ENCODE peak calls at places on chromosomes 2 and 18, in six cellular contexts. F is fibroblast of the aortic adventitia, Y is hepatocyte, D is H9, I is A549, T is heart left ventricle. L is an unnamed sample.

GRCh38 chr2:10254373-10255188 is 48.1 kb upstream of the HPCAL1 start:
- DNase-seq in F (no peak), Y (no peak), D (no peak), I (peak; percentile 39), T (no peak), L (no peak)

GRCh38 chr2:38417745-38418689 is 40.9 kb upstream of the ATL2 start:
- DNase-seq in F (peak; percentile 23), Y (no peak), D (no peak), I (no peak), T (no peak), L (no peak)

GRCh38 chr2:188294547-188294946 is 2.9 kb downstream of the GULP1 start:
- DNase-seq in F (peak; percentile 26), Y (no peak), D (no peak), I (no peak), T (no peak), L (no peak)

GRCh38 chr2:56170536-56170935 is 13.3 kb upstream of the CCDC85A start:
- DNase-seq in F (no peak), Y (no peak), D (no peak), I (no peak), T (no peak), L (no peak)

GRCh38 chr2:67259581-67260347 is 137.4 kb upstream of the ETAA1 start:
- DNase-seq in F (peak; percentile 94), Y (peak; percentile 33), D (no peak), I (peak; percentile 82), T (peak; percentile 20), L (peak; percentile 93)

GRCh38 chr2:228938629-228939028 is 332.5 kb downstream of the PID1 start:
- DNase-seq in F (peak; percentile 20), Y (no peak), D (no peak), I (no peak), T (no peak), L (peak; percentile 35)

GRCh38 chr2:75311993-75312392 is 112.7 kb upstream of the TACR1 start:
- DNase-seq in F (no peak), Y (no peak), D (peak; percentile 82), I (peak; percentile 32), T (no peak), L (no peak)

GRCh38 chr2:44779793-44780192 is 161.7 kb upstream of the SIX3 start:
- DNase-seq in F (no peak), Y (no peak), D (no peak), I (no peak), T (no peak), L (no peak)

GRCh38 chr2:23669413-23670244 is 257.3 kb downstream of the ATAD2B start:
- DNase-seq in F (peak; percentile 88), Y (peak; percentile 44), D (no peak), I (no peak), T (peak; percentile 82), L (no peak)

GRCh38 chr2:27638709-27639108 is 9.9 kb downstream of the GPN1 start:
- DNase-seq in F (peak; percentile 25), Y (no peak), D (no peak), I (no peak), T (no peak), L (peak; percentile 88)

GRCh38 chr18:36158261-36158867 is 28.7 kb downstream of the ELP2 start:
- DNase-seq in F (peak; percentile 80), Y (no peak), D (no peak), I (no peak), T (no peak), L (peak; percentile 78)

GRCh38 chr2:217451634-217452033 is 551.2 kb downstream of the TNS1 start:
- DNase-seq in F (peak; percentile 43), Y (peak; percentile 43), D (no peak), I (peak; percentile 34), T (no peak), L (no peak)

GRCh38 chr2:86372641-86373502 is 35.4 kb upstream of the REEP1 start:
- DNase-seq in F (peak; percentile 45), Y (peak; percentile 72), D (peak; percentile 70), I (peak; percentile 72), T (peak; percentile 29), L (peak; percentile 33)

GRCh38 chr18:51236225-51236624 is 38.7 kb upstream of the MEX3C start:
- DNase-seq in F (peak; percentile 91), Y (peak; percentile 70), D (no peak), I (peak; percentile 76), T (no peak), L (peak; percentile 4)

GRCh38 chr2:142131016-142131714 is at the start of gene LRP1B:
- DNase-seq in F (peak; percentile 30), Y (peak; percentile 23), D (peak; percentile 53), I (no peak), T (no peak), L (no peak)

GRCh38 chr2:156573710-156574109 is 137.5 kb downstream of the GPD2 start:
- DNase-seq in F (no peak), Y (no peak), D (no peak), I (no peak), T (no peak), L (no peak)

GRCh38 chr2:231662028-231662810 is 46.1 kb upstream of the PTMA start:
- DNase-seq in F (peak; percentile 97), Y (peak; percentile 97), D (peak; percentile 98), I (peak; percentile 99), T (peak; percentile 95), L (peak; percentile 89)

GRCh38 chr2:96143848-96144480 is 1.3 kb downstream of the DUSP2 start:
- DNase-seq in F (no peak), Y (no peak), D (peak; percentile 81), I (peak; percentile 19), T (no peak), L (no peak)

GRCh38 chr2:96146881-96147592 is 1.8 kb upstream of the DUSP2 start:
- DNase-seq in F (peak; percentile 46), Y (no peak), D (peak; percentile 28), I (no peak), T (no peak), L (peak; percentile 70)

GRCh38 chr2:96146151-96146880 is 1.1 kb upstream of the DUSP2 start:
- DNase-seq in F (no peak), Y (no peak), D (peak; percentile 29), I (no peak), T (peak; percentile 62), L (no peak)

GRCh38 chr2:96144481-96145027 is 686 bp downstream of the DUSP2 start:
- DNase-seq in F (no peak), Y (no peak), D (peak; percentile 52), I (no peak), T (no peak), L (no peak)

GRCh38 chr2:96145028-96145939 is at the start of gene DUSP2:
- DNase-seq in F (peak; percentile 48), Y (peak; percentile 77), D (peak; percentile 72), I (peak; percentile 41), T (peak; percentile 79), L (peak; percentile 55)
- TF ChIP-seq CTCF in F (no peak), Y (no peak), D (no peak), I (no peak), T (no peak), L (no peak)

GRCh38 chr2:209459359-209459758 is 35.5 kb downstream of the MAP2 start:
- DNase-seq in F (no peak), Y (no peak), D (no peak), I (no peak), T (no peak), L (no peak)

GRCh38 chr2:209458018-209458979 is 34.5 kb downstream of the MAP2 start:
- DNase-seq in F (peak; percentile 48), Y (no peak), D (no peak), I (no peak), T (no peak), L (no peak)

GRCh38 chr2:209463835-209464234 is 40.0 kb downstream of the MAP2 start:
- DNase-seq in F (no peak), Y (no peak), D (no peak), I (no peak), T (no peak), L (no peak)

GRCh38 chr2:209460151-209460761 is 36.4 kb downstream of the MAP2 start:
- DNase-seq in F (no peak), Y (no peak), D (no peak), I (no peak), T (no peak), L (no peak)

DNA sequence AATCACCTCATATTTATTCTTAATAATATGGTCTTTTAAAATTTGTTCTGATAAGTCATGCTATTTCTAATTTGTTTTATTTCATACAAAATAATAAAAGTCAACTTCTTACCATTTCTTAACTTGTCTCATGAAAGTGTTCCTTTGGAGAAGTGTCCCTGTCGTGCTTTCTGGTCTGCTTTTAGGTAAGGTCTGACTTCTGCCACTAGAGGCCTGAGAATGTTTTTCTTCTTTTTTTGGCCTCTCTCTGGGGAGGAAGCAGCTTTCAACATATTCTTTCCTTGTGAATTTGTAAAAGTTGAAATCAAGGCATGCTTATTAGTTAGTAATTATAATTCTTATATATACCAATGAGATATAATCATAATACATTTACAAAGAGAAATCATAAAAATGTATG is 39.4 kb downstream of the MAP2 start:
- DNase-seq in F (no peak), Y (no peak), D (no peak), I (no peak), T (no peak), L (no peak)
- TF ChIP-seq CTCF in F (peak; percentile 43), Y (peak; percentile 19), D (peak; percentile 54), I (no peak), T (no peak), L (peak; percentile 52)

GRCh38 chr2:76958749-76959148 is 563.4 kb downstream of the LRRTM4 start:
- DNase-seq in F (no peak), Y (peak; percentile 52), D (peak; percentile 66), I (no peak), T (no peak), L (no peak)

DNA sequence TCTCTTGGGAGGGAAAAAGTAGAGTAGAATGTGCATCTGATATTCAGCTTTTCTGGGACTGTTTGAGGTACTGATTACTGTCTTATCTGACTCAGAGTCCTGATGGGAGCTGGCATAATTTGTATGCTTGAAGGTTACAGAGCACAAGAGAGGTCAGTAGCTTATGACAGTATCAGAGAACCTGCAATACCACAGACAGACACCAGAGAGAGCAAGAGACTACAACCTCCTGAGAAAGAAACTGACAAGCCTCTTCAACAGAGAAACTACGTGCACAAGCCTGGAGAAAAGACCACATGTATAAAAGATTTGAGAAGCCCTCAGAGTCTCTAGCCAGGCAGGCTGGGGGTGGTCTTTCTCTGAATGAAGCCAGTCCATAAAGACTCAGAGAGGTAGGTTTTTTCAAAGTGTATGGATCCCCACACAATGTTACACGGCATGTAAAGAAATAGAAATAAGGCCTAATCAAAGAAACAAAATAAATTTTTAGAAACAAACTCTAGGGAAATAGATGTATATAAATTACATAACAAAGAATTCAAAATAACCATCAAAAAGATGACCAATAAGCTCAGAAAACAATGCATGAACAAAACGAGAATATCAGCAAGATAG is 568.3 kb downstream of the LRRTM4 start:
- DNase-seq in F (no peak), Y (peak; percentile 73), D (peak; percentile 70), I (peak; percentile 56), T (peak; percentile 5), L (no peak)
- TF ChIP-seq CTCF in F (no peak), Y (peak; percentile 81), D (peak; percentile 91), I (peak; percentile 22), T (peak; percentile 48), L (peak; percentile 57)

GRCh38 chr2:237475704-237476107 is 11.3 kb upstream of the MLPH start:
- DNase-seq in F (peak; percentile 36), Y (peak; percentile 49), D (no peak), I (peak; percentile 76), T (no peak), L (peak; percentile 73)
- TF ChIP-seq CTCF in F (no peak), Y (no peak), D (no peak), I (no peak), T (no peak), L (peak; percentile 65)

L was measured in HFFc6.